ENCODE peak calls at places on chromosomes 12 and 14, in seven cellular contexts. J is Karpas-422, U is K562, M is neural progenitor cell, V is GM12878, R is HCT116, X is fibroblast of lung. O is an unnamed sample. For H3K79me2, the result is how much of the 10 kb centered on the place peaks cover.

GRCh38 chr12:124684971-124685688 is 117.7 kb upstream of the NCOR2 start:
- DNase-seq in J (no peak), R (no peak), X (peak), V (no peak), M (no peak), U (no peak), O (no peak)

GRCh38 chr14:50943261-50943942 is 881 bp downstream of the PYGL start:
- DNase-seq in X (peak), U (peak), R (peak), V (no peak), M (peak), J (no peak), O (no peak)

GRCh38 chr12:92055877-92056276 is 89.8 kb downstream of the BTG1 start:
- DNase-seq in J (no peak), R (no peak), V (no peak), X (no peak), U (peak), M (no peak), O (no peak)

GRCh38 chr12:58919271-58920101 is 818 bp downstream of the LRIG3 start:
- DNase-seq in V (no peak), M (peak), X (peak), J (no peak), R (no peak), U (no peak), O (no peak)

GRCh38 chr12:19382111-19382526 is 57.2 kb upstream of the AEBP2 start:
- DNase-seq in X (peak), R (no peak), V (peak), J (no peak), M (peak), U (no peak), O (no peak)

GRCh38 chr12:100267603-100268281 is 765 bp downstream of the SCYL2 start:
- DNase-seq in X (peak), R (no peak), J (peak), M (peak), V (no peak), U (peak), O (no peak)

GRCh38 chr12:12909228-12909994 is 18.0 kb downstream of the GPRC5A start:
- DNase-seq in M (no peak), V (no peak), X (no peak), U (no peak), J (peak), R (no peak), O (peak)

GRCh38 chr14:35534130-35534883 is at the start of gene INSM2:
- DNase-seq in J (peak), X (peak), U (peak), R (no peak), M (peak), V (no peak), O (peak)

GRCh38 chr14:77488558-77488957 is 10.1 kb downstream of the ISM2 start:
- DNase-seq in V (no peak), J (no peak), X (no peak), R (no peak), M (no peak), U (no peak), O (no peak)

GRCh38 chr12:2681426-2682205 is 113.2 kb upstream of the FKBP4 start:
- DNase-seq in R (no peak), U (no peak), M (peak), X (no peak), J (no peak), V (no peak), O (no peak)

GRCh38 chr14:38197001-38197760 is 10.5 kb upstream of the SSTR1 start:
- DNase-seq in X (peak), R (no peak), V (no peak), U (no peak), J (peak), M (no peak), O (peak)

GRCh38 chr12:25361511-25361910 is 110.8 kb upstream of the KRAS start:
- DNase-seq in X (no peak), J (no peak), V (no peak), R (no peak), U (no peak), M (no peak), O (no peak)

GRCh38 chr12:65822732-65823480 is 1.4 kb upstream of the HMGA2 start:
- DNase-seq in R (peak), U (no peak), V (no peak), M (peak), X (peak), J (no peak), O (no peak)

GRCh38 chr12:68416826-68417225 is 84.7 kb upstream of the MDM1 start:
- DNase-seq in X (no peak), R (no peak), U (no peak), V (no peak), M (no peak), J (no peak), O (no peak)

GRCh38 chr12:57001448-57001906 is 4.9 kb downstream of the ZBTB39 start:
- DNase-seq in U (peak), V (no peak), M (peak), R (peak), X (peak), J (peak), O (peak)

GRCh38 chr12:130137141-130138018 is 24.9 kb upstream of the FZD10 start:
- DNase-seq in J (no peak), U (no peak), R (no peak), V (no peak), X (no peak), M (peak), O (no peak)

GRCh38 chr14:26872510-26872909 is 274.7 kb upstream of the NOVA1 start:
- DNase-seq in M (peak), U (no peak), V (no peak), X (peak), J (no peak), R (no peak), O (no peak)

GRCh38 chr12:50101663-50102062 is 2.1 kb upstream of the GPD1 start:
- DNase-seq in V (no peak), J (no peak), R (peak), M (peak), U (peak), X (peak), O (no peak)

GRCh38 chr12:6608592-6609311 is 1.6 kb upstream of the CHD4 start:
- DNase-seq in R (no peak), X (peak), U (no peak), V (no peak), M (no peak), J (peak), O (peak)

GRCh38 chr12:110622582-110622981 is 8.7 kb downstream of the TCTN1 start:
- DNase-seq in U (no peak), X (peak), J (no peak), M (no peak), V (no peak), R (no peak), O (no peak)
- H3K79me2 ChIP-seq in U (under half), X (under half), J (under half), M (under half), V (under half), R (under half), O (under half)

GRCh38 chr12:102918840-102919239 is 1.8 kb upstream of the PAH start:
- DNase-seq in J (peak), X (no peak), R (no peak), V (no peak), M (no peak), U (no peak), O (no peak)
- H2AFZ ChIP-seq in J (peak), X (no peak), R (no peak), V (peak), M (no peak), U (no peak), O (peak)

DNA sequence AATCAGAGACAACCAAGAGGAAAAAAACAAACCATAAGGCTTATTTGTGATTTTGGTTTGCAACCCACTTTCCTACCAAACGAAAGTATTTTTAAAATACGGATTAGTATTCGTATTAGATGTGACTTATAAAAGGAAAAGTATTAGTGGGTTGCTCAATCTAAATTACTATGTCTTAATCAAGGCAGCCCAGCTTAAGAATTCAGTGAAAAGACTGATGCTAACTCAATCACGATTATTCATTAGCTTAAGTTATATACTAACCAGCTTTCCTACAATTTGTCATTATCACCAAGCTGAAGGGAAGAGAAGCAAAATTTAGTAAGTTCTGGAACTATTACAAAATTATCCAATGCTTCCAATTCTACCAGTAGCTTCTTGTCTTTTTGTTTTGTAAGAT is 62.7 kb downstream of the FERMT2 start:
- DNase-seq in U (no peak), M (no peak), J (no peak), R (no peak), V (no peak), X (no peak), O (no peak)
- H3K79me2 ChIP-seq in U (under half), M (under half), J (under half), R (under half), V (under half), X (half or more), O (under half)

DNA sequence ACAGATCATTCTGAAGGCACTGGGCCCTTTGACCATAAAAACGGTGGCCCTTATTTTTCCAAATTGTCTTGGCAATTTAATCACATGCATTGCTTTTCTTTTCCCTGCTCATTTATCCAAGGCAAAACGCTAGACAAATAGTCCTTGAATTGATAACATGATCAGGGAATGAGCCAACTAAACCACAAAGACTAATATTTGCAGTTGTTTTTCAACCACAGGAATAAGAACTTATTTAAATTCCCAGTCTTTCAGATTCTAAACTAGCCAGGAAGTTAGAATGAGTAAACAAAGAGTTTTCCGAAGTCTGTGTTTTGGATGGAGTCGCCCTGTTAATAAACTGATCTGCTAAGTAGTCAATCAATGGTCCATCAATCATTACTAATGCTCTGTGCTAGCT is 14.9 kb downstream of the TBX5 start:
- DNase-seq in R (no peak), J (no peak), M (no peak), U (no peak), V (no peak), X (peak), O (no peak)
- H2AFZ ChIP-seq in R (no peak), J (no peak), M (no peak), U (no peak), V (no peak), X (no peak), O (no peak)

GRCh38 chr12:106389181-106389580 is 31.6 kb downstream of the POLR3B start:
- DNase-seq in R (no peak), J (no peak), V (no peak), M (no peak), U (no peak), X (no peak), O (no peak)
- H3K79me2 ChIP-seq in R (under half), J (under half), V (under half), M (under half), U (under half), X (under half), O (under half)

GRCh38 chr12:122458105-122459035 is 35.9 kb upstream of the CLIP1 start:
- DNase-seq in V (no peak), U (no peak), R (no peak), M (no peak), J (no peak), X (no peak), O (no peak)

GRCh38 chr12:122454739-122455138 is 32.3 kb upstream of the CLIP1 start:
- DNase-seq in M (peak), U (no peak), X (no peak), R (no peak), J (no peak), V (no peak), O (no peak)

GRCh38 chr12:122457627-122458026 is 35.2 kb upstream of the CLIP1 start:
- DNase-seq in R (no peak), U (no peak), X (no peak), V (no peak), J (no peak), M (no peak), O (no peak)

GRCh38 chr12:122452701-122453285 is 30.3 kb upstream of the CLIP1 start:
- DNase-seq in J (no peak), V (no peak), R (no peak), U (no peak), X (no peak), M (no peak), O (no peak)

GRCh38 chr12:122454250-122454721 is 31.8 kb upstream of the CLIP1 start:
- DNase-seq in X (no peak), R (no peak), M (no peak), U (no peak), J (no peak), V (no peak), O (no peak)
- H2AFZ ChIP-seq in X (no peak), R (no peak), M (no peak), U (peak), J (no peak), V (peak), O (peak)

DNA sequence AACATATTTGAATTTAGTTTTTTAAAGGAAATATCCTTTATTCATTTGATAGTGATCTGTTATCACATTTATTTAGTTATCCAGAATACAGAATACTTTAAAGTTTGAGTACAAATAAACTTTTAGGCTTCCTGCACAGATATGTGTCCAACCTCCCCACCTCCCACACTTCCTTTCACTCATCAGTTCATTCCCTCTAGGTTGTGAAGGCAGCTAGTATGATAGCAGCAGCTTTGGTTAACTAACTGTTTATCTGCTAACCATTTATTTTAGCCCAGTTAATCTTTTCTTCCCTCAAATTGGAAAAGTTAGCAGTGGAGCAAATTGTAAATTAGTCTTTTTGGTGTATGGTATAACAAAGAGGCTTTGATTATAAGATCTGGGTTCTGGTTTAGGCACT is 35.7 kb downstream of the CNOT2 start:
- DNase-seq in V (no peak), M (no peak), R (no peak), J (no peak), U (no peak), X (no peak), O (no peak)
- H3K79me2 ChIP-seq in V (under half), M (half or more), R (half or more), J (half or more), U (half or more), X (under half), O (half or more)

DNA sequence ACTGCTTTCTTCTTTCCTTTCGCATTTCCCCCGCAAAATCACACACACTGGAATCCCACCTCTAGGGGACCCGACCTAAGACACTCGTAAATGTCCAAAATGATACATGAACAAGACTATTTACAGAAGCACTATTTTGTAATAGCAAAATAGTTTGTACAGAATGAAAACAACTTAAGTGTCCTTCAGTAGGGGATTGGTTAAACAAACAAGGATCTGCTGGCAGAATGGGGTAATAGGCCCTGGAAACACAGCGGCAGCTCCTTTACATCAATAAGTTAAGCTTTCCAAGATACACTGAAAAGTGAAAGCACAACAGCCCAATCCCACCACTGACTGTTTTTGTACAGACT is 48.8 kb downstream of the LTBP2 start:
- DNase-seq in U (no peak), M (no peak), R (no peak), J (no peak), X (peak), V (no peak), O (no peak)
- H2AFZ ChIP-seq in U (peak), M (no peak), R (peak), J (no peak), X (no peak), V (no peak), O (no peak)

DNA sequence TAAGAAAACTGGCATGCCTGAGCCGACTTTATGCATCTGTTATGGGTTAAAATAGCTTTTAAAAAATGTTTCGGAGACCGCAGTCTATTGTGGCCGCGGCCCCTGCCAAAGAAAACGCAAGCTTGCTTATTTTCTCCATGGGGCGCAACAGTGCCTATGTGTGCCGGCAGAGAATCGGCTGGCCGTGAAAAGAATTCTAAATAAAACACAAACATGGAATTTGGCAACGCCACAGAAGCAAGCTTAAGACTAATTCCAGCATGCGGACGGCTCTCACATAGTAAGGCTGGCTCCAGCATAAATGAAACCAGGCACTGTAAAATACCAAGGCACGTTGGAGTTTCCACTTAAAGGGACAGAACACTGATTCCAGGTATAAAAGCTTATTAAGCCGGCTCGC is 56.7 kb downstream of the BCL11B start:
- DNase-seq in M (no peak), R (no peak), U (no peak), V (no peak), J (no peak), X (peak), O (no peak)
- H3K79me2 ChIP-seq in M (under half), R (under half), U (under half), V (under half), J (under half), X (under half), O (under half)

O was measured in OCI-LY7.